ENCODE peak calls at places on chromosomes 3 and 15, in eight cellular contexts. X, B, L, R, T, O, V and J are unnamed samples.

GRCh38 chr15:84727429-84727828 is 11.5 kb upstream of the SEC11A start:
- DNase-seq in X (no peak), B (no peak), L (no peak), R (no peak), T (no peak), O (no peak), V (no peak), J (no peak)

GRCh38 chr3:102205647-102206046 is 229.2 kb upstream of the ZPLD1 start:
- DNase-seq in X (no peak), B (peak; percentile 42), L (no peak), R (no peak), T (no peak), O (no peak), V (no peak), J (no peak)

GRCh38 chr3:28376424-28376823 is 27.8 kb upstream of the AZI2 start:
- DNase-seq in X (no peak), B (no peak), L (peak; percentile 26), R (no peak), T (no peak), O (no peak), V (no peak), J (no peak)

GRCh38 chr15:74311734-74312444 is 55.6 kb downstream of the CYP11A1 start:
- DNase-seq in X (no peak), B (no peak), L (no peak), R (no peak), T (peak; percentile 13), O (no peak), V (peak; percentile 73), J (no peak)

GRCh38 chr3:172313671-172314070 is 134.6 kb downstream of the GHSR start:
- DNase-seq in X (no peak), B (no peak), L (no peak), R (no peak), T (no peak), O (no peak), V (no peak), J (no peak)

GRCh38 chr3:195815169-195815771 is 3.5 kb upstream of the MUC4 start:
- DNase-seq in X (no peak), B (no peak), L (no peak), R (no peak), T (peak; percentile 47), O (no peak), V (peak; percentile 9), J (no peak)

GRCh38 chr3:146404451-146404850 is 64.9 kb downstream of the PLSCR2 start:
- DNase-seq in X (no peak), B (no peak), L (no peak), R (no peak), T (peak; percentile 58), O (no peak), V (no peak), J (no peak)

GRCh38 chr15:80526556-80527340 is 122.6 kb downstream of the ARNT2 start:
- DNase-seq in X (no peak), B (peak; percentile 47), L (peak; percentile 53), R (no peak), T (no peak), O (no peak), V (no peak), J (no peak)

GRCh38 chr3:67083277-67083676 is 85.2 kb downstream of the KBTBD8 start:
- DNase-seq in X (no peak), B (no peak), L (no peak), R (no peak), T (peak; percentile 4), O (no peak), V (no peak), J (no peak)

GRCh38 chr3:44478606-44479094 is 1.2 kb upstream of the ZNF445 start:
- DNase-seq in X (no peak), B (no peak), L (no peak), R (no peak), T (no peak), O (no peak), V (no peak), J (no peak)

GRCh38 chr3:169661567-169662214 is 1.8 kb downstream of the MECOM start:
- DNase-seq in X (no peak), B (peak; percentile 28), L (no peak), R (peak; percentile 68), T (peak; percentile 48), O (peak; percentile 55), V (peak; percentile 71), J (no peak)

GRCh38 chr3:4959180-4959579 is 20.1 kb upstream of the BHLHE40 start:
- DNase-seq in X (no peak), B (no peak), L (no peak), R (no peak), T (no peak), O (no peak), V (no peak), J (no peak)

GRCh38 chr3:18207232-18207631 is 217.9 kb downstream of the SATB1 start:
- DNase-seq in X (no peak), B (no peak), L (no peak), R (no peak), T (no peak), O (no peak), V (no peak), J (no peak)

GRCh38 chr3:133424937-133425869 is 25.3 kb downstream of the BFSP2 start:
- DNase-seq in X (no peak), B (no peak), L (no peak), R (no peak), T (no peak), O (no peak), V (no peak), J (no peak)

GRCh38 chr3:26087751-26088150 is 297.9 kb downstream of the OXSM start:
- DNase-seq in X (no peak), B (no peak), L (no peak), R (no peak), T (no peak), O (no peak), V (no peak), J (no peak)

GRCh38 chr15:28919679-28920655 is 34.2 kb downstream of the APBA2 start:
- DNase-seq in X (no peak), B (no peak), L (no peak), R (no peak), T (no peak), O (no peak), V (no peak), J (no peak)

GRCh38 chr3:115092220-115092791 is 54.8 kb downstream of the ZBTB20 start:
- DNase-seq in X (peak; percentile 70), B (peak; percentile 64), L (peak; percentile 60), R (no peak), T (peak; percentile 55), O (peak; percentile 44), V (peak; percentile 73), J (peak; percentile 86)

GRCh38 chr15:100945006-100945405 is 25.8 kb downstream of the LRRK1 start:
- DNase-seq in X (no peak), B (no peak), L (no peak), R (no peak), T (no peak), O (no peak), V (no peak), J (no peak)

GRCh38 chr15:100941536-100941935 is 22.4 kb downstream of the LRRK1 start:
- DNase-seq in X (no peak), B (no peak), L (no peak), R (no peak), T (no peak), O (no peak), V (no peak), J (no peak)

GRCh38 chr15:100944237-100944875 is 25.2 kb downstream of the LRRK1 start:
- DNase-seq in X (no peak), B (no peak), L (no peak), R (no peak), T (no peak), O (no peak), V (no peak), J (no peak)

GRCh38 chr15:100942656-100943055 is 23.5 kb downstream of the LRRK1 start:
- DNase-seq in X (no peak), B (no peak), L (no peak), R (no peak), T (no peak), O (no peak), V (no peak), J (no peak)

DNA sequence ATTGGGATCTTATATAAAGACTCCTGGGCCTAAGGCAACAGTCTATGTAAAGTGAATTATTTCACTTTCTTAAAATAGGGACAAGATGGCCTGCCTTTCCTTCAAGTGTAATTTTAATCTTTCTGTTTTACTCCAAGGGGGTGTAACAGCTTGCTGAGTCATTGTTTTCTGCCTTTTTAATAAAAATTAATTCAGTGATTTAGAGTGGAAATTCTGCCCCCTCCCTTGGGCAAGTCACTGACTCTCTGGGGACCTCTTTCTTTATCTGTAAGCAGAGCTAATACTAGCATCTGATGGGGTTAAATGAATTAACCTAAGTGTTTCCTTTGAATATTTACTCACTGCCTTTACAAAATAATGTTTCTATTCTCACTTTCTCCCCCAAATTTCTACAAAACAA is 23.9 kb downstream of the LRRK1 start:
- DNase-seq in X (no peak), B (no peak), L (no peak), R (no peak), T (no peak), O (no peak), V (no peak), J (no peak)
- H3K4me3 ChIP-seq in X (no peak overlapping the region), B (no peak overlapping the region), L (no peak overlapping the region), R (no peak overlapping the region), T (no peak overlapping the region), O (no peak overlapping the region), V (no peak overlapping the region), J (no peak overlapping the region)

GRCh38 chr3:111598552-111598951 is 3.4 kb upstream of the ZBED2 start:
- DNase-seq in X (no peak), B (no peak), L (no peak), R (no peak), T (no peak), O (no peak), V (no peak), J (no peak)

GRCh38 chr3:111596328-111596727 is 1.2 kb upstream of the ZBED2 start:
- DNase-seq in X (no peak), B (no peak), L (no peak), R (no peak), T (no peak), O (no peak), V (no peak), J (no peak)

GRCh38 chr3:111595239-111595638 is at the start of gene ZBED2:
- DNase-seq in X (no peak), B (no peak), L (no peak), R (no peak), T (no peak), O (no peak), V (no peak), J (no peak)

GRCh38 chr3:111594781-111595180 is 365 bp downstream of the ZBED2 start:
- DNase-seq in X (no peak), B (no peak), L (no peak), R (no peak), T (no peak), O (no peak), V (no peak), J (no peak)

GRCh38 chr3:111598139-111598538 is 3.0 kb upstream of the ZBED2 start:
- DNase-seq in X (no peak), B (no peak), L (no peak), R (no peak), T (no peak), O (no peak), V (no peak), J (no peak)
- H3K4me3 ChIP-seq in X (no peak overlapping the region), B (no peak overlapping the region), L (no peak overlapping the region), R (no peak overlapping the region), T (no peak overlapping the region), O (no peak overlapping the region), V (no peak overlapping the region), J (no peak overlapping the region)

GRCh38 chr3:39808467-39809180 is 785 bp upstream of the MYRIP start:
- DNase-seq in X (peak; percentile 36), B (no peak), L (no peak), R (peak; percentile 64), T (no peak), O (peak; percentile 70), V (peak; percentile 88), J (peak; percentile 59)
- H3K4me3 ChIP-seq in X (peak overlapping the region; percentile 25), B (peak overlapping the region; percentile 68), L (peak overlapping the region; percentile 32), R (peak overlapping the region; percentile 70), T (peak overlapping the region; percentile 11), O (peak overlapping the region; percentile 46), V (peak overlapping the region; percentile 79), J (peak overlapping the region; percentile 75)

GRCh38 chr3:49869525-49870126 is at the start of gene CAMKV:
- DNase-seq in X (no peak), B (no peak), L (no peak), R (peak; percentile 84), T (no peak), O (peak; percentile 39), V (peak; percentile 83), J (no peak)
- H3K4me3 ChIP-seq in X (no peak within 1 kb of the TSS), B (peak within 1 kb of the TSS; percentile 26), L (peak within 1 kb of the TSS; percentile 20), R (peak within 1 kb of the TSS; percentile 66), T (no peak within 1 kb of the TSS), O (peak within 1 kb of the TSS; percentile 64), V (peak within 1 kb of the TSS; percentile 47), J (peak within 1 kb of the TSS; percentile 62)